ENCODE peak calls at places on chromosome 3, in ten cellular contexts. G is stimulated activated CD4-positive, alpha-beta T cell treated with anti-CD3 and anti-CD28 coated beads, Interleukin-12 subunit alpha, Interleukin-12 subunit beta, amount 100 ng/mL, for 4 hours; R is cerebellum; X is NCI-H1105; J is LHCN-M2; S is AG04450; T is natural killer cell; K is activated CD8-positive, alpha-beta T cell treated with anti-CD3 and anti-CD28 coated beads, Interleukin-2, amount 10 ng/mL, durations not matched to agents 7 days and 5 days; L is GM06990; E is thoracic aorta. M is an unnamed sample.

GRCh38 chr3:174270841-174271240 is 588.3 kb upstream of the NAALADL2 start:
- DNase-seq in G (no peak), R (no peak), X (no peak), J (peak), S (peak), T (no peak), K (no peak), L (no peak), E (no peak), M (peak)

GRCh38 chr3:187982149-187982548 is 171.8 kb upstream of the LPP start:
- DNase-seq in G (no peak), R (no peak), X (no peak), J (no peak), S (no peak), T (no peak), K (no peak), L (no peak), E (no peak), M (no peak)

GRCh38 chr3:36362216-36362615 is 18.1 kb upstream of the STAC start:
- DNase-seq in G (no peak), R (no peak), X (no peak), J (peak), S (no peak), T (no peak), K (no peak), L (no peak), E (no peak), M (no peak)

GRCh38 chr3:65361448-65361847 is 673.6 kb upstream of the ADAMTS9 start:
- DNase-seq in G (no peak), R (no peak), X (no peak), J (no peak), S (no peak), T (no peak), K (no peak), L (no peak), E (no peak), M (no peak)

GRCh38 chr3:120145498-120146285 is 51.4 kb upstream of the GSK3B start:
- DNase-seq in G (peak), R (no peak), X (no peak), J (peak), S (no peak), T (no peak), K (no peak), L (no peak), E (no peak), M (no peak)

GRCh38 chr3:33173103-33173502 is 45.5 kb downstream of the SUSD5 start:
- DNase-seq in G (no peak), R (no peak), X (peak), J (no peak), S (no peak), T (no peak), K (no peak), L (no peak), E (no peak), M (no peak)

GRCh38 chr3:133466531-133467386 is 66.9 kb downstream of the BFSP2 start:
- DNase-seq in G (no peak), R (no peak), X (no peak), J (no peak), S (no peak), T (no peak), K (no peak), L (peak), E (no peak), M (no peak)

GRCh38 chr3:21013566-21013965 is 737.4 kb downstream of the ZNF385D start:
- DNase-seq in G (no peak), R (no peak), X (no peak), J (no peak), S (no peak), T (no peak), K (no peak), L (no peak), E (no peak), M (no peak)